ENCODE peak calls at places on chromosomes 16 and 17, in five cellular contexts. T, L, S, Y and P are unnamed samples.

GRCh38 chr17:19583871-19584270 is 50.2 kb downstream of the SLC47A1 start:
- DNase-seq in T (no peak), L (no peak), S (no peak), Y (no peak), P (no peak)

GRCh38 chr17:56144205-56144604 is 9.1 kb upstream of the ANKFN1 start:
- DNase-seq in T (no peak), L (no peak), S (no peak), Y (no peak), P (no peak)

GRCh38 chr17:49290690-49291326 is 60.2 kb upstream of the PHOSPHO1 start:
- DNase-seq in T (no peak), L (no peak), S (peak; percentile 8), Y (peak; percentile 34), P (peak; percentile 61)

GRCh38 chr17:77245162-77245926 is 104.6 kb downstream of the SEC14L1 start:
- DNase-seq in T (no peak), L (no peak), S (no peak), Y (no peak), P (no peak)

GRCh38 chr16:86570542-86571196 is 4.0 kb downstream of the FOXC2 start:
- DNase-seq in T (no peak), L (no peak), S (no peak), Y (no peak), P (no peak)

GRCh38 chr16:85511938-85512551 is 101.1 kb upstream of the GSE1 start:
- DNase-seq in T (no peak), L (no peak), S (no peak), Y (no peak), P (no peak)

GRCh38 chr16:20409398-20410152 is at the start of gene ACSM5:
- DNase-seq in T (no peak), L (peak; percentile 56), S (no peak), Y (no peak), P (no peak)

GRCh38 chr17:77778636-77779524 is 179.6 kb upstream of the TNRC6C start:
- DNase-seq in T (no peak), L (peak; percentile 71), S (no peak), Y (no peak), P (no peak)

GRCh38 chr17:36934144-36934758 is 3.0 kb upstream of the LHX1 start:
- DNase-seq in T (no peak), L (no peak), S (no peak), Y (peak; percentile 60), P (no peak)

GRCh38 chr16:78348886-78349285 is 249.4 kb downstream of the WWOX start:
- DNase-seq in T (no peak), L (no peak), S (no peak), Y (no peak), P (no peak)

GRCh38 chr17:33200116-33200515 is 93.0 kb downstream of the ASIC2 start:
- DNase-seq in T (no peak), L (no peak), S (no peak), Y (no peak), P (no peak)

GRCh38 chr16:10728035-10728462 is 15.6 kb upstream of the NUBP1 start:
- DNase-seq in T (no peak), L (no peak), S (no peak), Y (no peak), P (no peak)

GRCh38 chr17:8029121-8029520 is 9.7 kb upstream of the ALOX15B start:
- DNase-seq in T (no peak), L (no peak), S (no peak), Y (no peak), P (no peak)

DNA sequence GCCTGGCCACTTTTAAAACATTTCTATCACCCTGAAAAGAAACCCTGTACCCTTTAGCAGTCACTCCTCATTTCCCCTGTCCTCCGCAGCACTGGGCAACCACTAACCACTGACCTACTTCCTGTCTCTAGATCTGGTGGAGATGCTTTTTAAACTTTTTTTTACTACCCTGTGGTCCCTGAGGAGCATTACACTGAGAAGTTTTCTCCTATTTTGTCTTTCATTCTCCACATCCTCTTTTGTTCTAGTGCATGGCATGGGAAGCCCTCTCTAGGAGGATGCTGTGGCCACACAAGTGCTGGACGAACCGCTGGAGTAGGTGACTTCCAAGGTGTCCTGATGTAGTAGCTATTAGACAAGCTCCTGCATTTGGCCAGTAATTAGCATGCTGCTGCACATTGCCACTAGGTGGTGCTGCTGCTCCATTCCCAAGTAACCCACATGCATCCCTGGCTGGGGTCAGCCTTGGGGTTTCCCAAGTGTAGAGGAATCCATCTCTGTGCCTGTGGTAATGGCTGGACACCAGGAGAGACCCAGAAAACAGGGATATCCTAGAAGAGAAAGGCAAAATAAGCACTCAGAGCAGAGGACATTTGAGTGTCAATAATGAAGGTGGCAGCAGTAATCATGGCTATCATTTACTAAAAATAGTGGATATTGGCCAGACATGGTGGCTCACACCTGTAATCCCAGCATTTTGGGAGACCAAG is 143.8 kb upstream of the CRHR1 start:
- DNase-seq in T (peak; percentile 64), L (peak; percentile 48), S (peak; percentile 78), Y (peak; percentile 89), P (peak; percentile 82)
- H3K4me3 ChIP-seq in T (no peak overlapping the region), L (no peak overlapping the region), S (no peak overlapping the region), Y (no peak overlapping the region), P (no peak overlapping the region)

GRCh38 chr16:28179354-28179753 is 32.4 kb downstream of the XPO6 start:
- DNase-seq in T (no peak), L (no peak), S (no peak), Y (no peak), P (no peak)
- H3K36me3 ChIP-seq in T (peaks cover 25% of the 10 kb centered on the region), L (peaks cover 21% of the 10 kb centered on the region), S (peaks cover 20% of the 10 kb centered on the region), Y (no peaks in the 10 kb centered on the region), P (no peaks in the 10 kb centered on the region)

GRCh38 chr16:68387301-68387700 is 61.0 kb downstream of the SMPD3 start:
- DNase-seq in T (no peak), L (no peak), S (no peak), Y (peak; percentile 28), P (no peak)
- H3K4me3 ChIP-seq in T (no peak overlapping the region), L (no peak overlapping the region), S (no peak overlapping the region), Y (no peak overlapping the region), P (no peak overlapping the region)

GRCh38 chr16:22424161-22424937 is 49.9 kb upstream of the CDR2 start:
- DNase-seq in T (no peak), L (no peak), S (no peak), Y (no peak), P (no peak)

GRCh38 chr16:22427556-22427955 is 53.1 kb upstream of the CDR2 start:
- DNase-seq in T (no peak), L (no peak), S (no peak), Y (no peak), P (no peak)

GRCh38 chr16:22423716-22424115 is 49.3 kb upstream of the CDR2 start:
- DNase-seq in T (no peak), L (no peak), S (no peak), Y (no peak), P (no peak)

GRCh38 chr16:22425847-22426246 is 51.4 kb upstream of the CDR2 start:
- DNase-seq in T (no peak), L (no peak), S (no peak), Y (no peak), P (no peak)

DNA sequence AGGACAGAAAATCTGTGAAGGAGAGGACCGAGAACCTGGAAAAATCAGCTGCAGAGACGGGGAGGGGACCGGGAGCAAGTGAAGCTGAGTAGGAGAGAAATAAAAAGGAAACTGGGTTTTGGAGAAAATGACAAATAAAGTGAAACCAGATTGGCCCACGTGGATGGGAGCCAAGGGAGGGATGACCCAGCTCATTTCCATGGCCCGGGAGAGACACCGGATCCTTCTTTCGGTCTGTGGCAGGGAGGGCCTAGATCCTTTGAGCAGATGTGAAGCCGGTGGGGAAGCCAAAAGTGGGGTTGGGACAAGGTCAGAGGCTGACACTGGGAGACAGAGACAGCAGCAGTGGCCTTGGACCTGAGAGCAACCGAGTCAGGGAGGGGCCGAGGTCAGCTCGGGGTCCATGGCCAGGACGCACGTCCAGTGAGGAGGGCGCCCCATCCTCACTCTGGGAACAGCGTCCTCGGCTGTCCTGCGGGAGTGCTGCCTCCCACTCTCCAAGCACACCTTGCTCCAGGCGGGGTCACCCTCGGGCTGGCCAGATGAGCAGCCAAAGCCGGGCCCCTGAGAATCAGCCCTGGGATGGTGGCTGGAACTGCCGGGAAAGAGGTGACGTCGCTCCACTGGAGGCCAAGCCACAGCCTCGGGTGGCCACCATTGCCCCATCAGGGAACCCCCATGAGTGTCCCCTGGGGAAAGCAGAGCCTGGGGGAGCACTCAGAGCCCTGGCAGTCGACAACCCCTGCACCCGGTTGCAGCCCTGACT is 50.8 kb upstream of the CDR2 start:
- DNase-seq in T (no peak), L (peak; percentile 65), S (no peak), Y (no peak), P (no peak)
- H3K36me3 ChIP-seq in T (no peaks in the 10 kb centered on the region), L (peaks cover 60% of the 10 kb centered on the region), S (no peaks in the 10 kb centered on the region), Y (no peaks in the 10 kb centered on the region), P (no peaks in the 10 kb centered on the region)

DNA sequence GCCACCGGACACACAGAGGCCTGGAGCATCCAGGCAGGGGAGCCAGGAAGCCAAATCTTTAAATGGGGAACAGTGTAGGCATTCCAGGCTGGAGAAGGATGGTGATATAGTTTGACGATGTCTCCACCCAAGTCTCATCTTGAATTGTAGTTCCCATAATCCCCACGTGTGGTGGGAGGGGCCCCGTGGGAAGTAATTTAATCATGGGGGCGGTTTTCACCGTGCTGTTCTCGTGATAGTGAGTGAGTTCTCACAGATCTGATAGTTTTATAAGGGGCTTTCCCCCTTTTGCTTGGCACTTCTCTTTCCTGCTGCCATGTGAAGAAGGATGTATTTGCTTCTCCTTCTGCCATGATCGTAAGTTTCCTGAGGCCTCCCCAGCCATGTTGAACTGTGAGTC is 28.8 kb downstream of the GINS3 start:
- DNase-seq in T (no peak), L (no peak), S (no peak), Y (no peak), P (no peak)
- H3K4me3 ChIP-seq in T (no peak overlapping the region), L (peak overlapping the region; percentile 59), S (no peak overlapping the region), Y (no peak overlapping the region), P (no peak overlapping the region)

GRCh38 chr17:2656293-2656692 is 55.3 kb downstream of the CLUH start:
- DNase-seq in T (no peak), L (no peak), S (no peak), Y (no peak), P (no peak)

DNA sequence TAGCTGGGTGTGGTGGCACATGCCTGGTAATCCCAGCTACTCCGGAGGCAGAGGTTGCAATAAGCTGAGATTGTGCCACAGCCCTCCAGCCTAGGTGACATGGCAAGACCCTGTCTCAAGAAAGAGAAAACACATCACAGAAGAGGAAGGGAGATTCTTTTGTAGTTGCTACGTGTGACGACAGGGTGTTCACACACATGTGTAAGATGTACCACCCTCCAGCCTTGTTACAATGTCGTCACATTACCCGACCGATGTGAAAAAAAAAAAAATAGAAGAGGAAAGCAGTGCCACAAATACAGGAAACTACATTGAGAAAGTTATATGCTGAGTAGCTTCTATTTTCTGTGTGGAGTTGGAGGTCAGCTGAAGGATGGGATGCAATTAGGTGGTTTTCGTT is 56.0 kb downstream of the CLUH start:
- DNase-seq in T (no peak), L (no peak), S (no peak), Y (no peak), P (no peak)
- H3K36me3 ChIP-seq in T (no peaks in the 10 kb centered on the region), L (peaks cover 20% of the 10 kb centered on the region), S (no peaks in the 10 kb centered on the region), Y (no peaks in the 10 kb centered on the region), P (no peaks in the 10 kb centered on the region)